ENCODE peak calls at places on chromosome 6, in five cellular contexts. A is aorta; E is effector memory CD4-positive, alpha-beta T cell; D is OCI-LY7; N is Panc1. I is an unnamed sample.

GRCh38 chr6:3032986-3033385 is 33.3 kb downstream of the NQO2 start:
- DNase-seq in A (no peak), E (no peak), D (no peak), N (no peak), I (no peak)

GRCh38 chr6:138404666-138405337 is 779 bp downstream of the HEBP2 start:
- DNase-seq in A (no peak), E (peak; percentile 21), D (peak; percentile 58), N (no peak), I (peak; percentile 18)

GRCh38 chr6:13908955-13909381 is 15.8 kb upstream of the RNF182 start:
- DNase-seq in A (peak; percentile 46), E (peak; percentile 19), D (no peak), N (no peak), I (peak; percentile 30)

GRCh38 chr6:80215063-80215462 is 108.6 kb downstream of the BCKDHB start:
- DNase-seq in A (no peak), E (no peak), D (no peak), N (no peak), I (no peak)

GRCh38 chr6:56756791-56757582 is 114.3 kb upstream of the DST start:
- DNase-seq in A (no peak), E (no peak), D (no peak), N (no peak), I (no peak)

GRCh38 chr6:170271771-170272314 is 19.0 kb downstream of the DLL1 start:
- DNase-seq in A (peak; percentile 78), E (peak; percentile 61), D (peak; percentile 25), N (no peak), I (no peak)

GRCh38 chr6:166958926-166959861 is 2.8 kb upstream of the RNASET2 start:
- DNase-seq in A (no peak), E (peak; percentile 50), D (peak; percentile 85), N (no peak), I (no peak)

GRCh38 chr6:20159781-20160540 is 52.3 kb downstream of the MBOAT1 start:
- DNase-seq in A (no peak), E (no peak), D (no peak), N (no peak), I (no peak)

GRCh38 chr6:148134566-148134965 is 208.1 kb upstream of the SASH1 start:
- DNase-seq in A (no peak), E (no peak), D (no peak), N (no peak), I (no peak)

GRCh38 chr6:317452-318144 is 25.3 kb downstream of the DUSP22 start:
- DNase-seq in A (no peak), E (no peak), D (no peak), N (no peak), I (no peak)

GRCh38 chr6:84411060-84411629 is 183.7 kb upstream of the CEP162 start:
- DNase-seq in A (no peak), E (no peak), D (no peak), N (no peak), I (no peak)

GRCh38 chr6:3444276-3445088 is 12.4 kb downstream of the SLC22A23 start:
- DNase-seq in A (no peak), E (no peak), D (no peak), N (no peak), I (no peak)

GRCh38 chr6:155315516-155315871 is 1.2 kb upstream of the TFB1M start:
- DNase-seq in A (no peak), E (no peak), D (peak; percentile 17), N (no peak), I (no peak)

GRCh38 chr6:11227698-11228097 is 4.8 kb downstream of the NEDD9 start:
- DNase-seq in A (no peak), E (no peak), D (no peak), N (no peak), I (no peak)

GRCh38 chr6:53922571-53922981 is 127.8 kb downstream of the LRRC1 start:
- DNase-seq in A (no peak), E (no peak), D (no peak), N (no peak), I (no peak)

GRCh38 chr6:160088069-160088773 is 33.4 kb upstream of the SLC22A1 start:
- DNase-seq in A (peak; percentile 79), E (no peak), D (peak; percentile 8), N (no peak), I (peak; percentile 33)

GRCh38 chr6:11072080-11072479 is 21.6 kb upstream of the SMIM13 start:
- DNase-seq in A (no peak), E (no peak), D (no peak), N (no peak), I (no peak)

GRCh38 chr6:8194499-8194898 is 92.2 kb upstream of the EEF1E1 start:
- DNase-seq in A (peak; percentile 47), E (no peak), D (no peak), N (no peak), I (no peak)

GRCh38 chr6:105363100-105363754 is 39.7 kb downstream of the PREP start:
- DNase-seq in A (no peak), E (no peak), D (no peak), N (no peak), I (no peak)

GRCh38 chr6:70879496-70879895 is 77.4 kb downstream of the B3GAT2 start:
- DNase-seq in A (no peak), E (no peak), D (no peak), N (no peak), I (no peak)

GRCh38 chr6:113824411-113824810 is 32.7 kb upstream of the MARCKS start:
- DNase-seq in A (no peak), E (no peak), D (no peak), N (no peak), I (no peak)
- H3K27ac ChIP-seq in A (no peak overlapping the region), E (no peak overlapping the region), D (no peak overlapping the region), N (no peak overlapping the region), I (no peak overlapping the region)

GRCh38 chr6:118893882-118894424 is at the start of gene ASF1A:
- DNase-seq in A (peak; percentile 98), E (peak; percentile 95), D (peak; percentile 97), N (peak; percentile 93), I (peak; percentile 98)

GRCh38 chr6:118893095-118893881 is 664 bp upstream of the ASF1A start:
- DNase-seq in A (peak; percentile 58), E (peak; percentile 51), D (peak; percentile 82), N (no peak), I (peak; percentile 60)

GRCh38 chr6:118889163-118889562 is 4.8 kb upstream of the ASF1A start:
- DNase-seq in A (no peak), E (no peak), D (no peak), N (no peak), I (no peak)

GRCh38 chr6:118892248-118893094 is 1.5 kb upstream of the ASF1A start:
- DNase-seq in A (no peak), E (no peak), D (peak; percentile 45), N (no peak), I (no peak)

GRCh38 chr6:118890997-118891790 is 2.8 kb upstream of the ASF1A start:
- DNase-seq in A (no peak), E (no peak), D (peak; percentile 83), N (no peak), I (no peak)
- H3K27ac ChIP-seq in A (no peak overlapping the region), E (peak overlapping the region; percentile 94), D (peak overlapping the region; percentile 89), N (peak overlapping the region; percentile 52), I (no peak overlapping the region)

GRCh38 chr6:34315780-34316179 is 67.0 kb upstream of the SMIM29 start:
- DNase-seq in A (no peak), E (no peak), D (peak; percentile 81), N (no peak), I (no peak)

GRCh38 chr6:34317882-34318491 is 69.2 kb upstream of the SMIM29 start:
- DNase-seq in A (no peak), E (no peak), D (peak; percentile 40), N (no peak), I (no peak)

GRCh38 chr6:34316442-34317171 is 67.8 kb upstream of the SMIM29 start:
- DNase-seq in A (no peak), E (no peak), D (no peak), N (no peak), I (no peak)

GRCh38 chr6:34318492-34319470 is 70.0 kb upstream of the SMIM29 start:
- DNase-seq in A (no peak), E (no peak), D (no peak), N (no peak), I (no peak)

GRCh38 chr6:34317172-34317477 is 68.3 kb upstream of the SMIM29 start:
- DNase-seq in A (no peak), E (no peak), D (no peak), N (no peak), I (no peak)
- H3K27ac ChIP-seq in A (no peak overlapping the region), E (no peak overlapping the region), D (peak overlapping the region; percentile 77), N (no peak overlapping the region), I (no peak overlapping the region)

GRCh38 chr6:144156991-144157390 is 6.7 kb downstream of the STX11 start:
- DNase-seq in A (no peak), E (no peak), D (no peak), N (no peak), I (no peak)
- H3K27ac ChIP-seq in A (no peak overlapping the region), E (no peak overlapping the region), D (no peak overlapping the region), N (no peak overlapping the region), I (no peak overlapping the region)

GRCh38 chr6:42138630-42139619 is 3.5 kb downstream of the C6orf132 start:
- DNase-seq in A (no peak), E (no peak), D (no peak), N (no peak), I (no peak)
- H3K27ac ChIP-seq in A (no peak overlapping the region), E (no peak overlapping the region), D (no peak overlapping the region), N (peak overlapping the region; percentile 94), I (no peak overlapping the region)

DNA sequence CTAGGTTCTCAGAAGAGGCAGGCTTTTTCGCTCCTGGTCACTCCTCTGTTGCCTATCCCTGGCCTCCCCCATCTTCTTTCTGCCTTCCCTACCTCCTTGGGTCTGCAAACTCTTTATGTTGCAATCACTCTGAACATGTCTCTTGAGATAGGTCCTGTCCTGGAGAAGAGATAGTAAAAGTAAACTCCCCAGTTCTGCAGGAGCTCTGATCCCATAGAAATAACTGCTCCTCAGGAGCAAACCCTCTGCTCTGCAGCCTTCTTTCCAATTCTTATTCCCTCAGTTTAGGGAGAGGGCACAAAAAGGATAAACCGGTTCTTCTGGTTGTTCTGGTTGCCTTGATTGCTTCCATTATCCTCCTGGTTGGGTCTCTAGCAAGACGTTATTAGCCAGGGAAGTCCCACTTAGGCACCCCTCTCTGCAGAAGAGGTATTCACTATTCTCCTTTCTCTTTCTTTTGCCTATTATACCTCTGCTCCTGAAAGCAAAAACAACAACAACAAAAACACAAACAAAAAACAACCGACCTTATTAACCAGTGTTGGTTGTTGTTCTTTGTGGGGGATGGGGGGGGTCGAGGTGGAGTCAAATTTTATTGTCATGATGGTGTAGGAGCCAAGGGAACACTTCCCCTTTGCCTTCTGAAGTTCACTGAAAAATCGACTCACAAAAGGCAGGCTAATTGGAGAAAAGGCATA is 973 bp downstream of the TRIM38 start:
- DNase-seq in A (no peak), E (no peak), D (peak; percentile 28), N (no peak), I (no peak)
- H3K27ac ChIP-seq in A (peak overlapping the region; percentile 45), E (peak overlapping the region; percentile 33), D (peak overlapping the region; percentile 94), N (peak overlapping the region; percentile 44), I (no peak overlapping the region)

DNA sequence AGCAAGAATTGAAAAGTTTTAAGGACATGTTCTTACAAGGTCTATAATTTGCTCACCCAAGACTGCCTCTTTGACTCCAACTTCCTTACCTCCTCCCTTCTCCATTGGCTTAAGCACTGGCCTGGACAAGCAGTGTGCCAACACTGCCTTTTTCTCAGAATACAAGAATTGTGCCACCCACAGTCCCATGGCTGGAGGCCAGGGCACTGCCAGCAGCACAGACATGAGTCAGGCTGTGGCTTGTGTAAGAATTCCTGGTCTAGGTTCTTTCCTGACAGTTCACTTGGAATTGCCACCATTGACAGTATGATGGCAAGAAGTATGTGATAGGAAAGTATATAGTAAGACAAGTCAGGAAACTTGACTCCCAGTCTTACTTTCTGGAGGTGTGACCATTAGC is 202.7 kb upstream of the MARCKS start:
- DNase-seq in A (peak; percentile 95), E (no peak), D (no peak), N (no peak), I (no peak)
- H3K27ac ChIP-seq in A (no peak overlapping the region), E (no peak overlapping the region), D (no peak overlapping the region), N (no peak overlapping the region), I (no peak overlapping the region)